ENCODE peak calls at places on chromosomes 12 and 14, in five cellular contexts. Q is foreskin fibroblast, N is kidney, I is AG09319, R is progenitor cell of endocrine pancreas. B is an unnamed sample.

GRCh38 chr12:112906712-112907414 is at the start of gene OAS1:
- DNase-seq in Q (peak), N (no peak), I (no peak), R (no peak), B (no peak)

GRCh38 chr12:112160611-112161010 is 35.3 kb downstream of the TRAFD1 start:
- DNase-seq in Q (no peak), N (no peak), I (no peak), R (no peak), B (no peak)

GRCh38 chr12:46453428-46453827 is 80.9 kb upstream of the SLC38A2 start:
- DNase-seq in Q (no peak), N (no peak), I (no peak), R (no peak), B (no peak)

GRCh38 chr12:103766028-103766427 is 75.0 kb downstream of the NT5DC3 start:
- DNase-seq in Q (no peak), N (no peak), I (no peak), R (no peak), B (no peak)

GRCh38 chr12:82740129-82741000 is 53.7 kb downstream of the TMTC2 start:
- DNase-seq in Q (peak), N (no peak), I (peak), R (no peak), B (no peak)

GRCh38 chr14:37597538-37598084 is 2.2 kb downstream of the TTC6 start:
- DNase-seq in Q (peak), N (no peak), I (no peak), R (no peak), B (no peak)

GRCh38 chr12:62434504-62435336 is 31.9 kb upstream of the MON2 start:
- DNase-seq in Q (peak), N (no peak), I (no peak), R (no peak), B (no peak)

GRCh38 chr12:109247831-109248654 is 61.0 kb downstream of the FOXN4 start:
- DNase-seq in Q (no peak), N (no peak), I (no peak), R (no peak), B (no peak)

GRCh38 chr12:125381373-125381772 is 316.1 kb downstream of the AACS start:
- DNase-seq in Q (no peak), N (no peak), I (no peak), R (peak), B (no peak)

GRCh38 chr12:102675672-102676071 is 195.3 kb upstream of the IGF1 start:
- DNase-seq in Q (no peak), N (no peak), I (no peak), R (no peak), B (no peak)

GRCh38 chr14:104252256-104253215 is 114.1 kb downstream of the KIF26A start:
- DNase-seq in Q (no peak), N (peak), I (no peak), R (no peak), B (no peak)

GRCh38 chr12:104680070-104680469 is 223.3 kb downstream of the CHST11 start:
- DNase-seq in Q (peak), N (no peak), I (no peak), R (no peak), B (no peak)

GRCh38 chr14:30443368-30444007 is 115.5 kb upstream of the G2E3 start:
- DNase-seq in Q (peak), N (no peak), I (no peak), R (no peak), B (no peak)

GRCh38 chr14:38208825-38209562 is 1.3 kb downstream of the SSTR1 start:
- DNase-seq in Q (peak), N (peak), I (no peak), R (peak), B (peak)

DNA sequence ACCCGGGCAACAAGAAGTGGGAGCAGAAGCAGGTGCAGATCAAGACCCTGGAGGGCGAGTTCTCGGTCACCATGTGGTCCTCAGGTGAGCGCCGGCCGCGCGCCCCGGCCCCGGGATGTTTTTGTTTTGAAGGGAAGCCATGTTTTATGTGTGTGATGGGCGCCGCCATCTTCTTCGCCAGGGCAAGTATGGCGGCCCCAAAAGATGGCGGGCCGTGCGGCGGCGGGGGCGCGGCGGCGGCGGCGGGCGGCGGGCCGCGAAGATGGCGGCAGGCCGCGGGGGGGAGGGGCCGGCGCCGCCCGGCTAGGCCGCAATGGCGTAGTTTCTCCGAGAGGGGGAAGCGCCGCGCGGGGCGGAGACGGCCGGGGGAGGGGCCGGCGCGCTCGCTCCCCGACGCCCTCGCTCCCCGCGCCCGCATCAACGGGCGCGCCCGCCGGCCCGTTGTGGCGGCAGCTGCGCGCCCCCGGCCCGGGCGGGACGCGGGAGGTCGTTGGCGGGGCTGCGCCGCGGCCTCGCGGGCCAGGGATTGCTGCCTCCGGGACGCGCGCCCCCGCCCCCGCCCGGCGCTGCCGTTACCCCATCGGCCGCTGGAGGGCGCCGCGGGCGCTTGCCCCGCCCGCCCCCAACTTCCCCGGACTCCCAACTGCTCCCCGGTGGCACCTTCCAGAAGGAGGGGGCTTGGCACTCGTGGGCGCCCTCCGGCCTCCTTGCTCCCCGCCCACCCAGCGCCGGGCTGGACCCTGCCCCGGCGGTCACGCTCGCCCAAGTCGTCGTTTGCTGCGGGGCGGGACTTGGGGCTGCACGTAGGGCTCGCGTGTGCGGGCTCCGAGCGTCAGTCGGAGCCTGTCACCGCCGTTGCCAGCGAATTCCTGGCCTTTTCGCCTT is 1.1 kb downstream of the YY1 start:
- DNase-seq in Q (peak), N (peak), I (peak), R (peak), B (peak)
- TF ChIP-seq CTCF in Q (peak), N (peak), I (peak), R (peak), B (peak)

GRCh38 chr14:92253381-92253894 is 69.5 kb upstream of the SLC24A4 start:
- DNase-seq in Q (no peak), N (no peak), I (no peak), R (no peak), B (no peak)
- TF ChIP-seq CTCF in Q (no peak), N (no peak), I (no peak), R (no peak), B (no peak)

GRCh38 chr14:90815567-90815816 is 738 bp downstream of the TTC7B start:
- DNase-seq in Q (peak), N (no peak), I (no peak), R (no peak), B (no peak)

GRCh38 chr14:90818715-90819114 is 2.5 kb upstream of the TTC7B start:
- DNase-seq in Q (no peak), N (no peak), I (no peak), R (no peak), B (no peak)

GRCh38 chr14:90814806-90815566 is 1.2 kb downstream of the TTC7B start:
- DNase-seq in Q (peak), N (no peak), I (no peak), R (no peak), B (no peak)

GRCh38 chr14:90816686-90817436 is 631 bp upstream of the TTC7B start:
- DNase-seq in Q (no peak), N (peak), I (no peak), R (no peak), B (no peak)

GRCh38 chr14:90815817-90816662 is at the start of gene TTC7B:
- DNase-seq in Q (peak), N (no peak), I (no peak), R (peak), B (peak)
- TF ChIP-seq CTCF in Q (peak), N (peak), I (peak), R (no peak), B (peak)

GRCh38 chr14:26008290-26008689 is 589.5 kb downstream of the NOVA1 start:
- DNase-seq in Q (peak), N (no peak), I (no peak), R (no peak), B (no peak)
- TF ChIP-seq CTCF in Q (no peak), N (no peak), I (no peak), R (peak), B (no peak)

GRCh38 chr12:8603858-8604257 is 8.8 kb downstream of the AICDA start:
- DNase-seq in Q (no peak), N (no peak), I (no peak), R (no peak), B (no peak)
- TF ChIP-seq CTCF in Q (no peak), N (no peak), I (no peak), R (peak), B (no peak)

B was measured in left ventricle myocardium inferior.